ENCODE peak calls at places on chromosomes 4 and X, in five cellular contexts. M is thyroid gland, O is Karpas-422, U is NT2/D1, X is skeletal muscle cell. W is an unnamed sample.

GRCh38 chr4:181161669-181162068 is 1081.5 kb upstream of the TENM3 start:
- DNase-seq in O (no peak), X (no peak), M (no peak), U (no peak), W (no peak)

GRCh38 chr4:83009529-83009928 is 1.1 kb downstream of the LIN54 start:
- DNase-seq in O (no peak), M (no peak), U (no peak), X (no peak), W (no peak)

GRCh38 chrX:82041034-82041433 is 839.1 kb downstream of the SH3BGRL start:
- DNase-seq in X (no peak), O (no peak), U (no peak), M (no peak), W (no peak)

GRCh38 chrX:132393992-132394391 is 94.8 kb downstream of the MBNL3 start:
- DNase-seq in X (no peak), O (no peak), U (no peak), M (peak), W (no peak)

GRCh38 chr4:74370912-74371311 is 6.0 kb downstream of the EREG start:
- DNase-seq in U (no peak), X (peak), M (no peak), O (peak), W (no peak)

GRCh38 chrX:39059866-39060265 is 258.6 kb downstream of the MID1IP1 start:
- DNase-seq in O (no peak), U (no peak), X (no peak), M (no peak), W (no peak)

GRCh38 chrX:96685205-96686099 is 810 bp downstream of the DIAPH2 start:
- DNase-seq in O (no peak), X (no peak), M (peak), U (no peak), W (no peak)

GRCh38 chr4:128542047-128542446 is 254.4 kb upstream of the PGRMC2 start:
- DNase-seq in X (no peak), M (no peak), U (no peak), O (no peak), W (no peak)

GRCh38 chr4:73653695-73654106 is 33.5 kb upstream of the RASSF6 start:
- DNase-seq in M (peak), X (peak), O (peak), U (no peak), W (no peak)

GRCh38 chr4:15784959-15785634 is 7.0 kb downstream of the CD38 start:
- DNase-seq in U (no peak), O (peak), M (no peak), X (no peak), W (no peak)

GRCh38 chr4:113368056-113368455 is 318.6 kb downstream of the ANK2 start:
- DNase-seq in O (no peak), M (no peak), X (peak), U (no peak), W (no peak)

GRCh38 chrX:68203656-68204055 is 229.6 kb downstream of the OPHN1 start:
- DNase-seq in U (no peak), X (no peak), M (no peak), O (no peak), W (no peak)

GRCh38 chrX:1384738-1385250 is 7.1 kb downstream of the SLC25A6 start:
- DNase-seq in X (no peak), M (no peak), U (no peak), O (peak), W (no peak)

GRCh38 chr4:100288811-100289529 is 98.7 kb upstream of the DDIT4L start:
- DNase-seq in X (no peak), M (no peak), O (no peak), U (no peak), W (no peak)

GRCh38 chrX:94831364-94831763 is 1157.4 kb downstream of the FAM133A start:
- DNase-seq in U (no peak), O (peak), M (no peak), X (no peak), W (no peak)

GRCh38 chr4:102308032-102308799 is 37.1 kb downstream of the SLC39A8 start:
- DNase-seq in U (no peak), O (peak), M (no peak), X (no peak), W (no peak)

GRCh38 chr4:155687380-155687982 is 20.8 kb downstream of the GUCY1A1 start:
- DNase-seq in O (no peak), X (no peak), U (no peak), M (no peak), W (no peak)

GRCh38 chr4:10296730-10297129 is 160.5 kb downstream of the ZNF518B start:
- DNase-seq in X (no peak), O (no peak), M (peak), U (peak), W (no peak)

GRCh38 chr4:60648774-60649173 is 551.4 kb upstream of the ADGRL3 start:
- DNase-seq in X (no peak), U (no peak), O (no peak), M (no peak), W (no peak)

GRCh38 chrX:107718156-107718621 is 57.4 kb downstream of the TSC22D3 start:
- DNase-seq in O (peak), U (no peak), X (peak), M (peak), W (no peak)
- H3K4me3 ChIP-seq in O (peak), U (no peak), X (no peak), M (no peak), W (no peak)

GRCh38 chr4:184568770-184569169 is 80.5 kb downstream of the CASP3 start:
- DNase-seq in O (no peak), U (no peak), X (no peak), M (no peak), W (no peak)
- H3K4me3 ChIP-seq in O (no peak), U (no peak), X (no peak), M (no peak), W (no peak)

DNA sequence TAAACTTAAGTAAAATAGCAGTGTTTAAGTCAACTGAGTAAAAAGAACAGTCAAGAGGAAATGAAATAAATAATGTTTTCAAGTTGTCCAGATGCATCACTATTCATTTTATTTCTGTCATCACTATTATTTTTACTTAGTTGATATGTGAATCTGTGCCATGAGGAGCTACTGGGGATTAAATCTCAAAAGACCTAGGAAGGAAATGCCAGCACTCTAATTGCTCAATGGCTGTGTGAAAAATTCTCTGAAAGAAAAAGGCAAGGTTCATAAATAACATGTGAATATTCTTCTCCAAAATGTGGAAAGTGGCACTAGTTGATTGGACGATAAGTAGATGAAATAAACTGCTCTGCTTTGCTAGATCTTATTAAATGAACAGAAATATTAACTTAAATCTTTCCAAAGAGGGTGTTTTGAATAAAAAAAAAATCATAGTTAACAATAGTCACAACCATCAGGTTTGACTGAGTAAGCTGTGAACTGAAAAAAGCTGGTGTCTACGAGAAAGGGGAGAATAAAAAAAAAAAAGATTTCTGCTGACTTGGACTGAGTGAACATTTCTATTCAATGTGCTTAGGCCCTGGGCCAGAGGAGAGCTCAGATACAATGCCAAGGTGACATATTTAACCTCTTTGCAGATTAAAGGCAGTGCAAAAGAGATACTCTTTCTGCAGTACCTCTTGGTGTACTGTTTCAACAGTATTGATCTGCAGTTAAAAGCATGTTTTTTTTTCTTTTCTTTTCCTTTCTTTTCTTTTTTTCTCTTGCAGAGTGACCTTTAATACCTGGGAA is 1.5 kb downstream of the SPARCL1 start:
- DNase-seq in M (no peak), X (no peak), O (no peak), U (no peak), W (no peak)
- H3K4me3 ChIP-seq in M (no peak), X (no peak), O (no peak), U (no peak), W (peak)

GRCh38 chrX:16130707-16131106 is 7.3 kb downstream of the GRPR start:
- DNase-seq in X (no peak), M (no peak), U (no peak), O (no peak), W (no peak)
- H3K4me3 ChIP-seq in X (no peak), M (no peak), U (no peak), O (no peak), W (no peak)